ENCODE peak calls at places on chromosomes 6 and 20, in five cellular contexts. S is adrenal gland; Q is uterus; I is A673; F is effector memory CD4-positive, alpha-beta T cell. V is an unnamed sample. For H3K27me3, the result is how much of the 10 kb centered on the place peaks cover.

GRCh38 chr20:23874747-23875146 is 4.8 kb downstream of the CST5 start:
- DNase-seq in Q (no peak), S (no peak), F (no peak), I (peak), V (peak)

GRCh38 chr6:28537509-28538140 is 11.9 kb downstream of the GPX5 start:
- DNase-seq in F (no peak), Q (no peak), I (no peak), S (no peak), V (no peak)

GRCh38 chr20:18019068-18019467 is 38.6 kb downstream of the OVOL2 start:
- DNase-seq in Q (no peak), I (peak), S (no peak), F (no peak), V (no peak)

GRCh38 chr6:158769696-158770446 is 49.3 kb downstream of the EZR start:
- DNase-seq in S (no peak), I (no peak), F (no peak), Q (no peak), V (peak)

GRCh38 chr6:113860165-113860955 is 3.2 kb downstream of the MARCKS start:
- DNase-seq in F (no peak), I (no peak), Q (peak), S (peak), V (no peak)

GRCh38 chr20:57622579-57623381 is 2.6 kb upstream of the ZBP1 start:
- DNase-seq in Q (peak), S (no peak), I (peak), F (peak), V (no peak)

GRCh38 chr6:150202934-150203333 is 60.1 kb downstream of the PPP1R14C start:
- DNase-seq in S (no peak), Q (no peak), I (no peak), F (no peak), V (no peak)

GRCh38 chr6:33427585-33428218 is 7.8 kb downstream of the SYNGAP1 start:
- DNase-seq in F (peak), S (peak), I (peak), Q (peak), V (peak)

GRCh38 chr6:6803180-6803978 is 214.9 kb downstream of the LY86 start:
- DNase-seq in F (no peak), I (no peak), S (no peak), Q (no peak), V (no peak)

GRCh38 chr20:57893364-57894001 is 183.7 kb upstream of the PMEPA1 start:
- DNase-seq in I (no peak), S (no peak), Q (no peak), F (no peak), V (no peak)

GRCh38 chr6:86192123-86192522 is 549.4 kb upstream of the SYNCRIP start:
- DNase-seq in F (no peak), Q (no peak), S (no peak), I (peak), V (no peak)

GRCh38 chr6:139981066-139981624 is 606.7 kb upstream of the CITED2 start:
- DNase-seq in Q (no peak), I (no peak), S (no peak), F (no peak), V (no peak)

GRCh38 chr6:55919909-55920308 is 44.5 kb upstream of the BMP5 start:
- DNase-seq in S (no peak), I (no peak), Q (no peak), F (no peak), V (no peak)

GRCh38 chr6:4610256-4610655 is 165.9 kb upstream of the CDYL start:
- DNase-seq in F (no peak), S (no peak), I (no peak), Q (peak), V (no peak)

GRCh38 chr20:36272547-36273220 is 33.5 kb upstream of the DLGAP4 start:
- DNase-seq in Q (no peak), I (no peak), S (no peak), F (no peak), V (no peak)

GRCh38 chr6:166046982-166047381 is 120.7 kb downstream of the TBXT start:
- DNase-seq in S (no peak), I (no peak), F (no peak), Q (no peak), V (no peak)

GRCh38 chr6:37077459-37078296 is 72.2 kb downstream of the FGD2 start:
- DNase-seq in I (no peak), S (no peak), Q (peak), F (no peak), V (no peak)

GRCh38 chr6:143583542-143584330 is 72.2 kb upstream of the FUCA2 start:
- DNase-seq in I (no peak), Q (no peak), S (no peak), F (no peak), V (no peak)

GRCh38 chr20:50027611-50028105 is 44.9 kb downstream of the SNAI1 start:
- DNase-seq in I (no peak), S (peak), F (no peak), Q (peak), V (no peak)

GRCh38 chr20:10648651-10649050 is 25.1 kb downstream of the JAG1 start:
- DNase-seq in F (no peak), S (no peak), I (no peak), Q (no peak), V (no peak)

GRCh38 chr20:18323705-18324104 is 35.4 kb downstream of the ZNF133 start:
- DNase-seq in F (no peak), S (no peak), I (no peak), Q (no peak), V (no peak)

DNA sequence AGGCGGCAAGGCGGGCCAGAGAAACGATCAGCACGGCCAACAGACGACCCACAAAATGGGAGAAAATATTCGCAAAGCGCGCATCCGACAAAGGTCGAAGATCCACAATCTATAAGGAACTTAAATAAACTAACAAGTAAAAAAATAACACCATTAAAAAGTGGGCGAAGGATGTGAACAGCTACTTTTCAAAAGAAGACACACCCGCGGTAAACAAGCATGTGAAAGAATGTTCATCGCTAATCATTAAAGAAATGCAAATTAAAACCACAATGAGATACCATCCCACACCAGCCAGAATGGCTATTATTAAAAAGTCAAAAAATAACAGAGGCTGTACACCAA is 117.8 kb upstream of the SIRPA start:
- DNase-seq in I (no peak), S (no peak), Q (no peak), F (no peak), V (no peak)
- H3K4me3 ChIP-seq in I (peak), S (peak), Q (no peak), F (peak), V (peak)

DNA sequence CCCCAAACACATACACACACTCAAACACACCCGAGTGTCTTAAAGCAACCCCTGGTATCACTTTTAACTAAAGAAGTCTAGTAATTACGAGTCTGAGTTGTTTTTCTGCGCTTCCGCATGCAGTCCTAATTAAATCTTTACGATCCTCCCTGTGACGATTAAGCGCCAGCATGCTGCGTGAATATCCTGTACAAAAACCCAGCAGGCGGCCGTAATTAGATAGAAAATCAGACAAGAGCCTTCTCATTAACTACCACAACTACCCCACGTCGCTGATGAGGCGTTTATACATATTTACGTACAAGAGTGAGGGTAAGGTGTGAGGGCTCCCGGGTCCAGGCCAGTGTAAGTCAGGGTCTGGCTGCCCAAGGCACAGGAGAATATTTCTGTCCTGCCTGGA is 8.1 kb downstream of the TFAP2B start:
- DNase-seq in Q (no peak), F (no peak), I (peak), S (no peak), V (no peak)
- H3K27me3 ChIP-seq in Q (under half), F (under half), I (half or more), S (half or more), V (half or more)

DNA sequence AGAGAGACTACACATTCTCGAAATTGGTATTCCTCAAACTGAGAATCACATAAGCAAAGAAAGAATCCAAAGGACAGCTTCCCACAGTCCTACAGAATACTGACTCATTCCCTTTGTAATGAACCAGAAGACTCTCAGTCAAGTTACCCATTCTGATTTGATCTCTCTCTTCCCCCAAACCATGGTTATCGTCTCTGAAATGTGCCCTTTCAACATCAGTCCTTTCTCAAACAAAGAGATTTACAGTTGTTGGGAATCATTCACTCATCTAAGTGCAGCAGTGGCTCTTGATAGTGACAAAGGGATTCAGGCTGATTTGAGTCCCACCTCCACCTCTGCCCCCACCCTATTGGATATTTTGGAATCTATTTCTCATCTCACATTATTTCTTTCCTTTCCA is 15.0 kb upstream of the RSPO3 start:
- DNase-seq in S (no peak), Q (no peak), F (no peak), I (no peak), V (no peak)
- H3K27ac ChIP-seq in S (no peak), Q (no peak), F (no peak), I (no peak), V (no peak)

GRCh38 chr6:88492824-88493223 is 326.7 kb upstream of the CNR1 start:
- DNase-seq in Q (no peak), S (no peak), F (no peak), I (peak), V (no peak)
- H3K4me3 ChIP-seq in Q (no peak), S (no peak), F (no peak), I (no peak), V (no peak)

GRCh38 chr20:44805335-44805734 is 5.0 kb downstream of the RIMS4 start:
- DNase-seq in Q (no peak), F (no peak), I (no peak), S (no peak), V (no peak)
- H3K27me3 ChIP-seq in Q (under half), F (under half), I (half or more), S (under half), V (under half)

V was measured in dorsolateral prefrontal cortex.